ENCODE peak calls at places on chromosomes 3 and 15, in four cellular contexts. One of them, this sample, is unnamed.

GRCh38 chr15:67413770-67414429 is 107.0 kb upstream of the C15orf61 start:
- DNase-seq in PC-3: peak; percentile 64
- DNase-seq in SK-N-SH: no peak
- DNase-seq in fibroblast of lung: peak; percentile 69
- DNase-seq in this sample: no peak

GRCh38 chr3:151931171-151931570 is 57.7 kb downstream of the SUCNR1 start:
- DNase-seq in PC-3: peak; percentile 17
- DNase-seq in SK-N-SH: no peak
- DNase-seq in fibroblast of lung: peak; percentile 38
- DNase-seq in this sample: no peak

GRCh38 chr3:69425249-69425648 is 39.4 kb upstream of the FRMD4B start:
- DNase-seq in PC-3: peak; percentile 51
- DNase-seq in SK-N-SH: peak; percentile 29
- DNase-seq in fibroblast of lung: peak; percentile 52
- DNase-seq in this sample: peak; percentile 67

GRCh38 chr15:59741274-59741906 is 52.3 kb upstream of the BNIP2 start:
- DNase-seq in PC-3: peak; percentile 44
- DNase-seq in SK-N-SH: peak; percentile 52
- DNase-seq in fibroblast of lung: peak; percentile 6
- DNase-seq in this sample: peak; percentile 49

GRCh38 chr3:83233715-83234114 is 1472.3 kb upstream of the GBE1 start:
- DNase-seq in PC-3: no peak
- DNase-seq in SK-N-SH: no peak
- DNase-seq in fibroblast of lung: no peak
- DNase-seq in this sample: no peak

GRCh38 chr3:120419797-120420196 is 31.0 kb downstream of the FSTL1 start:
- DNase-seq in PC-3: no peak
- DNase-seq in SK-N-SH: no peak
- DNase-seq in fibroblast of lung: no peak
- DNase-seq in this sample: no peak

GRCh38 chr3:40920041-40920440 is 279.3 kb upstream of the CTNNB1 start:
- DNase-seq in PC-3: peak; percentile 61
- DNase-seq in SK-N-SH: no peak
- DNase-seq in fibroblast of lung: no peak
- DNase-seq in this sample: no peak

GRCh38 chr3:11558918-11559815 is 84.5 kb downstream of the VGLL4 start:
- DNase-seq in PC-3: no peak
- DNase-seq in SK-N-SH: no peak
- DNase-seq in fibroblast of lung: no peak
- DNase-seq in this sample: no peak

GRCh38 chr15:68644088-68644904 is 65.5 kb downstream of the CORO2B start:
- DNase-seq in PC-3: peak; percentile 45
- DNase-seq in SK-N-SH: no peak
- DNase-seq in fibroblast of lung: peak; percentile 89
- DNase-seq in this sample: no peak

GRCh38 chr3:155743616-155744015 is 1.3 kb downstream of the PLCH1 start:
- DNase-seq in PC-3: no peak
- DNase-seq in SK-N-SH: peak; percentile 23
- DNase-seq in fibroblast of lung: no peak
- DNase-seq in this sample: no peak

GRCh38 chr3:99678023-99678422 is 39.6 kb downstream of the COL8A1 start:
- DNase-seq in PC-3: peak; percentile 74
- DNase-seq in SK-N-SH: no peak
- DNase-seq in fibroblast of lung: peak; percentile 98
- DNase-seq in this sample: no peak

GRCh38 chr15:46518381-46518780 is 883.6 kb downstream of the SQOR start:
- DNase-seq in PC-3: no peak
- DNase-seq in SK-N-SH: no peak
- DNase-seq in fibroblast of lung: no peak
- DNase-seq in this sample: no peak
- H3K9me3 ChIP-seq in PC-3: no peaks in the 10 kb centered on the region
- H3K9me3 ChIP-seq in SK-N-SH: peaks cover 11% of the 10 kb centered on the region
- H3K9me3 ChIP-seq in fibroblast of lung: no peaks in the 10 kb centered on the region
- H3K9me3 ChIP-seq in this sample: peaks cover 35% of the 10 kb centered on the region

GRCh38 chr3:113516115-113516505 is 1.2 kb upstream of the SPICE1 start:
- DNase-seq in PC-3: peak; percentile 48
- DNase-seq in SK-N-SH: peak; percentile 37
- DNase-seq in fibroblast of lung: no peak
- DNase-seq in this sample: peak; percentile 57
- H2AFZ ChIP-seq in PC-3: peak overlapping the region; percentile 92
- H2AFZ ChIP-seq in SK-N-SH: peak overlapping the region; percentile 92
- H2AFZ ChIP-seq in fibroblast of lung: no peak overlapping the region
- H2AFZ ChIP-seq in this sample: no peak overlapping the region

DNA sequence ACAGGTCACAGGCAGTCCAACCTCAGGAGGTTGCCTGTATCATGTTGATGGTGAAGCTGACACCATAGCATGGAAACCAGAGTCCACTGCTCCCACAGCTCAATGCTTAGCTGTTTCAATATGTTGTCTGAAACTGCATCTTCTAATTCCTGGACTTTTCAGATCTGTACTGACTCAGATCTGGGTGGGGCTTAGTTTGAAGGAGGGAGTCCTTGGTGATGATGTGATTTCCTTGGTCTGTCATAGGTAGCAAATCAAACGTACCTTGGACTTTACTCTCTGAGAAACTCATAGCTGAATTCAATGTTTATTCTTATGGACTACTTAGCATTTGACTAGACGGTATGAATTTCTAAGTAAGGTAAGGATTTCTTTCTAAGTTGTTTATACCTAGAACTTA is at the start of gene HHLA2:
- DNase-seq in PC-3: peak; percentile 54
- DNase-seq in SK-N-SH: no peak
- DNase-seq in fibroblast of lung: no peak
- DNase-seq in this sample: no peak
- H3K9me3 ChIP-seq in PC-3: no peaks in the 10 kb centered on the region
- H3K9me3 ChIP-seq in SK-N-SH: no peaks in the 10 kb centered on the region
- H3K9me3 ChIP-seq in fibroblast of lung: no peaks in the 10 kb centered on the region
- H3K9me3 ChIP-seq in this sample: no peaks in the 10 kb centered on the region

GRCh38 chr3:104133004-104133403 is 1233.7 kb upstream of the ALCAM start:
- DNase-seq in PC-3: no peak
- DNase-seq in SK-N-SH: no peak
- DNase-seq in fibroblast of lung: no peak
- DNase-seq in this sample: no peak

GRCh38 chr3:104127830-104128229 is 1238.9 kb upstream of the ALCAM start:
- DNase-seq in PC-3: no peak
- DNase-seq in SK-N-SH: no peak
- DNase-seq in fibroblast of lung: no peak
- DNase-seq in this sample: no peak

GRCh38 chr3:104132566-104132997 is 1234.1 kb upstream of the ALCAM start:
- DNase-seq in PC-3: peak; percentile 17
- DNase-seq in SK-N-SH: peak; percentile 7
- DNase-seq in fibroblast of lung: no peak
- DNase-seq in this sample: no peak

DNA sequence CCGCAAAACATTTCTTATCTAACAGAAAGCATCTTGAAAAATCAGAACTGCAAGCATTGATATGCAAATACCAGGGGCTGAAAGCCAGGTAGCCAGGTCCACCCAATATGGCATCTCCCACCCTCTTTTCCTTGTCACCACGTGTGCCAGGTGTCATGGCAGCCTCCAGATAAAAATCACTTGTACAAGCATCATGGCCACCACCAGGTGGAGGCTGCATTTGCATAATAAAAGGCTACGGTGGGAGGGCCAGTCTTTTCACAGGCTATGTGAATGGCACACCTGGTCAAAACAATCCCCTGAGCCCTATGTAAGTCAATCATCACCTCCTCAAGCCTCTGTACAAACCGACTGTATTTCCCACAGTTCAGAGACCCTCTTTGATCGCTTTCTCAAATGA is 1233.1 kb upstream of the ALCAM start:
- DNase-seq in PC-3: no peak
- DNase-seq in SK-N-SH: no peak
- DNase-seq in fibroblast of lung: no peak
- DNase-seq in this sample: no peak
- H2AFZ ChIP-seq in PC-3: no peak overlapping the region
- H2AFZ ChIP-seq in SK-N-SH: peak overlapping the region; percentile 75
- H2AFZ ChIP-seq in fibroblast of lung: no peak overlapping the region
- H2AFZ ChIP-seq in this sample: no peak overlapping the region

GRCh38 chr15:95712785-95713184 is 617.7 kb upstream of the NR2F2 start:
- DNase-seq in PC-3: peak; percentile 86
- DNase-seq in SK-N-SH: no peak
- DNase-seq in fibroblast of lung: peak; percentile 71
- DNase-seq in this sample: no peak

GRCh38 chr15:95715116-95715888 is 615.2 kb upstream of the NR2F2 start:
- DNase-seq in PC-3: no peak
- DNase-seq in SK-N-SH: no peak
- DNase-seq in fibroblast of lung: no peak
- DNase-seq in this sample: no peak

GRCh38 chr15:95713315-95713714 is 617.2 kb upstream of the NR2F2 start:
- DNase-seq in PC-3: no peak
- DNase-seq in SK-N-SH: no peak
- DNase-seq in fibroblast of lung: no peak
- DNase-seq in this sample: no peak

GRCh38 chr15:95715919-95716318 is 614.6 kb upstream of the NR2F2 start:
- DNase-seq in PC-3: no peak
- DNase-seq in SK-N-SH: no peak
- DNase-seq in fibroblast of lung: no peak
- DNase-seq in this sample: no peak

GRCh38 chr15:95709959-95710695 is 620.4 kb upstream of the NR2F2 start:
- DNase-seq in PC-3: no peak
- DNase-seq in SK-N-SH: no peak
- DNase-seq in fibroblast of lung: no peak
- DNase-seq in this sample: no peak
- H3K9me3 ChIP-seq in PC-3: no peaks in the 10 kb centered on the region
- H3K9me3 ChIP-seq in SK-N-SH: no peaks in the 10 kb centered on the region
- H3K9me3 ChIP-seq in fibroblast of lung: no peaks in the 10 kb centered on the region
- H3K9me3 ChIP-seq in this sample: peaks cover 53% of the 10 kb centered on the region

This sample was measured in Karpas-422.